ENCODE peak calls at places on chromosomes 4 and X, in six cellular contexts. X, L, W, T, V and A are unnamed samples.

GRCh38 chr4:54620773-54621172 is 37.0 kb upstream of the KIT start:
- DNase-seq in V (no peak), X (no peak), W (no peak), T (no peak), L (no peak), A (no peak)

GRCh38 chr4:148007303-148007702 is 275.4 kb downstream of the ARHGAP10 start:
- DNase-seq in T (no peak), W (no peak), L (no peak), X (no peak), V (peak), A (peak)

GRCh38 chr4:12495211-12495610 is 988.9 kb downstream of the RAB28 start:
- DNase-seq in W (no peak), L (no peak), V (no peak), X (no peak), T (no peak), A (no peak)

GRCh38 chr4:172521171-172521570 is 647.4 kb upstream of the GALNT7 start:
- DNase-seq in X (no peak), L (no peak), W (no peak), V (no peak), T (no peak), A (no peak)

GRCh38 chr4:73984736-73985527 is 3.1 kb downstream of the PPBP start:
- DNase-seq in L (no peak), W (no peak), X (no peak), T (no peak), V (no peak), A (no peak)

GRCh38 chrX:69028006-69028760 is 137.1 kb downstream of the PJA1 start:
- DNase-seq in W (no peak), L (no peak), X (no peak), V (no peak), T (no peak), A (no peak)

GRCh38 chr4:168604496-168605373 is 107.9 kb downstream of the PALLD start:
- DNase-seq in X (no peak), W (no peak), T (no peak), L (no peak), V (peak), A (no peak)

GRCh38 chr4:84325625-84326024 is 173.5 kb downstream of the NKX6-1 start:
- DNase-seq in X (no peak), L (no peak), V (no peak), W (no peak), T (no peak), A (no peak)

GRCh38 chr4:173478136-173478860 is 51.7 kb downstream of the HAND2 start:
- DNase-seq in W (no peak), V (no peak), L (no peak), X (no peak), T (no peak), A (no peak)

GRCh38 chr4:161767116-161767515 is 396.7 kb downstream of the FSTL5 start:
- DNase-seq in V (peak), L (no peak), X (no peak), T (no peak), W (no peak), A (no peak)

GRCh38 chr4:145307763-145308430 is 127.5 kb upstream of the OTUD4 start:
- DNase-seq in L (no peak), W (no peak), T (no peak), X (no peak), V (no peak), A (no peak)

GRCh38 chr4:2427383-2428334 is 8.9 kb downstream of the CFAP99 start:
- DNase-seq in T (no peak), L (no peak), W (no peak), X (no peak), V (no peak), A (no peak)

GRCh38 chr4:54586343-54586953 is 71.3 kb upstream of the KIT start:
- DNase-seq in X (no peak), V (no peak), W (peak), L (no peak), T (no peak), A (peak)

GRCh38 chrX:40078489-40079288 is 19.1 kb downstream of the BCOR start:
- DNase-seq in L (no peak), W (no peak), V (no peak), X (no peak), T (no peak), A (no peak)

GRCh38 chrX:53018627-53019026 is 30.0 kb upstream of the GPR173 start:
- DNase-seq in V (no peak), X (no peak), L (no peak), W (no peak), T (no peak), A (no peak)

GRCh38 chr4:61411241-61411640 is 211.1 kb downstream of the ADGRL3 start:
- DNase-seq in T (no peak), L (no peak), X (no peak), V (no peak), W (no peak), A (no peak)

GRCh38 chrX:94288325-94288724 is 614.3 kb downstream of the FAM133A start:
- DNase-seq in X (no peak), V (peak), W (no peak), L (no peak), T (no peak), A (no peak)

GRCh38 chr4:87209696-87210095 is 10.7 kb downstream of the KLHL8 start:
- DNase-seq in T (no peak), X (no peak), L (peak), V (no peak), W (no peak), A (no peak)

GRCh38 chrX:85196319-85196718 is 47.3 kb downstream of the SATL1 start:
- DNase-seq in X (no peak), V (no peak), W (no peak), L (no peak), T (no peak), A (no peak)

GRCh38 chr4:156217236-156217635 is 263.6 kb upstream of the CTSO start:
- DNase-seq in W (no peak), V (no peak), T (no peak), L (no peak), X (no peak), A (no peak)

GRCh38 chr4:70913947-70914445 is 11.8 kb downstream of the MOB1B start:
- DNase-seq in X (no peak), W (no peak), L (no peak), V (no peak), T (no peak), A (no peak)

GRCh38 chrX:119391279-119391678 is 7.9 kb upstream of the SLC25A43 start:
- DNase-seq in W (peak), T (no peak), L (no peak), V (peak), X (no peak), A (peak)

GRCh38 chr4:122099896-122100295 is 52.2 kb upstream of the BLTP1 start:
- DNase-seq in V (no peak), W (no peak), X (no peak), L (no peak), T (no peak), A (no peak)

GRCh38 chr4:1793496-1793840 is 375 bp downstream of the FGFR3 start:
- DNase-seq in T (peak), X (no peak), V (peak), W (peak), L (peak), A (peak)

GRCh38 chr4:47784222-47784621 is 53.6 kb downstream of the CORIN start:
- DNase-seq in T (no peak), L (no peak), V (no peak), W (no peak), X (no peak), A (no peak)

GRCh38 chrX:50081282-50081955 is 119.4 kb downstream of the AKAP4 start:
- DNase-seq in W (peak), L (peak), T (no peak), X (peak), V (peak), A (no peak)

GRCh38 chrX:53047228-53047627 is 1.4 kb upstream of the GPR173 start:
- DNase-seq in X (peak), T (no peak), L (no peak), W (no peak), V (peak), A (peak)

GRCh38 chr4:37383579-37384229 is 139.2 kb downstream of the NWD2 start:
- DNase-seq in V (peak), L (no peak), W (peak), X (peak), T (no peak), A (peak)

GRCh38 chrX:13836575-13836974 is 19.7 kb upstream of the GPM6B start:
- DNase-seq in W (no peak), L (no peak), T (no peak), X (no peak), V (no peak), A (no peak)